ENCODE peak calls at places on chromosomes 13 and 19, in ten cellular contexts. T is stomach; Z is kidney epithelial cell; A is choroid plexus epithelial cell; X is CD8-positive, alpha-beta T cell; J is mesenchymal stem cell; N is AG09309; M is fibroblast of mammary gland; H is left ventricle myocardium inferior; U is cardiac fibroblast. D is an unnamed sample.

GRCh38 chr13:24161010-24161775 is 673 bp downstream of the SPATA13 start:
- DNase-seq in Z (no peak), U (no peak), N (no peak), A (no peak), T (peak), X (peak), M (no peak), H (no peak), J (no peak), D (no peak)

GRCh38 chr13:76210262-76210661 is 574.1 kb downstream of the LMO7 start:
- DNase-seq in X (no peak), A (peak), H (peak), M (peak), N (no peak), J (peak), Z (no peak), T (no peak), U (peak), D (no peak)

GRCh38 chr19:12786149-12786870 is 5.0 kb upstream of the JUNB start:
- DNase-seq in M (no peak), A (no peak), U (no peak), X (no peak), T (peak), H (peak), N (no peak), Z (no peak), J (peak), D (no peak)

GRCh38 chr19:50178859-50179537 is 15.9 kb upstream of the IZUMO2 start:
- DNase-seq in J (no peak), A (no peak), T (no peak), M (peak), Z (peak), N (no peak), U (no peak), X (no peak), H (no peak), D (no peak)

GRCh38 chr19:46976845-46977320 is 42.8 kb upstream of the NPAS1 start:
- DNase-seq in N (peak), T (peak), Z (peak), H (peak), M (peak), X (no peak), U (peak), J (peak), A (peak), D (no peak)

GRCh38 chr13:82681535-82681934 is 1200.7 kb downstream of the SLITRK1 start:
- DNase-seq in A (peak), H (no peak), Z (no peak), T (no peak), U (no peak), N (no peak), J (no peak), M (no peak), X (no peak), D (no peak)

GRCh38 chr13:106533940-106534843 is 1.3 kb downstream of the EFNB2 start:
- DNase-seq in M (peak), H (peak), U (peak), T (peak), N (no peak), J (peak), Z (no peak), X (no peak), A (peak), D (no peak)

GRCh38 chr19:31105761-31106160 is 243.5 kb downstream of the TSHZ3 start:
- DNase-seq in N (no peak), T (no peak), M (no peak), A (no peak), X (no peak), J (no peak), U (no peak), H (no peak), Z (no peak), D (no peak)

GRCh38 chr13:98440390-98441055 is 136.4 kb downstream of the STK24 start:
- DNase-seq in X (no peak), A (no peak), U (no peak), H (no peak), J (no peak), T (no peak), Z (no peak), N (no peak), M (no peak), D (no peak)

GRCh38 chr13:42041017-42041683 is 7.3 kb upstream of the DGKH start:
- DNase-seq in N (no peak), X (peak), H (peak), M (peak), J (peak), U (peak), Z (no peak), A (peak), T (peak), D (no peak)

GRCh38 chr13:97615266-97615665 is 181.3 kb downstream of the RAP2A start:
- DNase-seq in X (no peak), T (no peak), Z (no peak), A (no peak), M (no peak), U (no peak), N (no peak), H (no peak), J (no peak), D (no peak)

GRCh38 chr13:112994084-112994780 is 25.2 kb downstream of the MCF2L start:
- DNase-seq in Z (no peak), A (no peak), U (no peak), H (no peak), J (no peak), N (no peak), M (no peak), X (no peak), T (no peak), D (no peak)

GRCh38 chr19:8552810-8553209 is 24.4 kb downstream of the MYO1F start:
- DNase-seq in Z (no peak), H (no peak), M (peak), A (peak), X (no peak), N (no peak), J (no peak), T (no peak), U (peak), D (no peak)

GRCh38 chr13:22128413-22129198 is 457.7 kb downstream of the FGF9 start:
- DNase-seq in Z (no peak), A (no peak), T (no peak), J (peak), X (no peak), M (no peak), U (no peak), H (no peak), N (no peak), D (no peak)

DNA sequence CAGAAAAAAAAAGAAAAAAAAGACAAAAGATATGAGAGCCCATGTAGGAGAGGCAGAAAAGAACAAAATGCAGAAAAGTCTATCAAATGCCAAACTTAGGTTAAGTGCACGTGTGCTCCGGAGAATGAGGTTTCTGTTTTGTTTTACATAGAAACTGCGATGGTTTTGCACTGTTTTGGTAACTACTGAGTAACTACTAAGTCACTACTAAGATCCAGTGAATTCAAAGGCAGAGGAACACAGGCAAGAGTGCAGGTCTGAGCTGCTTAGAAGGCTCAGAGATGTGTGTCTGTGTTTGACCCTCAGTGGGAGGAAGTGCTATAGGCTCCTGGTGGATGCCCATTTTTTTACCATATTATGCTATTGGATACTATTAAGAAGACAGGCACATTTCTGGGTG is 299.3 kb downstream of the NDFIP2 start:
- DNase-seq in N (no peak), H (no peak), M (peak), X (no peak), Z (no peak), J (peak), U (peak), A (no peak), T (no peak), D (no peak)
- H3K4me3 ChIP-seq in N (no peak), H (no peak), M (no peak), X (no peak), Z (no peak), J (no peak), U (no peak), A (no peak), T (no peak), D (no peak)

DNA sequence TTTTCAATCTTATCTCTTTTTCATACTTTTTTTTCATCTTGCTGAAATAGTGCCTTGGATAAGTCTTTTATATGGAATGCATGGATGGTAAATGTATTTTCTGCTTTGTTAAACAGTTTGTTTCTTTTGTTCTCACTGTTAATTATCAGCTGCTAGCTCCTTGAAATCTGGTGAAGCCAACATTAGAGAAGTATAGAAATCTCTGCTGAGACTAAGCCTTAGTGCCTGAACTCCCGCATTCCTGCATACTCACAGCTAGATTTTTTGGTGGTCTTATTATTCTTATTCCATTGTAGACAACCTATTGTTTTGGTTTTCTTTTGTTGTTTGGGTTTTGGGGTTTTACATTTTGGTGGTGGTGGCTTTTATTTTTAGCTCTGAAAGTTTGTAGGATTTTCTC is 48.4 kb downstream of the DNAJC15 start:
- DNase-seq in H (no peak), Z (no peak), T (no peak), A (no peak), U (no peak), J (no peak), X (no peak), N (no peak), M (no peak), D (no peak)
- H3K4me3 ChIP-seq in H (no peak), Z (no peak), T (no peak), A (no peak), U (no peak), J (no peak), X (no peak), N (no peak), M (no peak), D (no peak)

DNA sequence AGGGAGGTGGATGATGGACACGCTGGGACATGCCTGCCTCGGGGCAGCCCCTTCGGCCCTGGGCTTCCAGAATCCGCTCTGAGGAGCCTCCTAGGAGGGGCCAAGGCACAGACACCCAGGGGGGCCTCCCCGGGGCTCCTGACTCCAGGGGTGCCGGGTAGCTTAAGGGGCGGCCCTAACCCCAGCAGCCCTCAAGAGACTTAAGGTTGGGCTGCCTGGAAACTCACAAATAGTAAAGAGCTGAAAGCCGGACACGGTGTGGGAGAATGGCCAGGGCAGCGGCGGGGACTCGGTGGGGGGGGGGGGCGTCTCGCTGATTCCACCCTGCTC is 7.7 kb downstream of the ARID3A start:
- DNase-seq in A (no peak), X (no peak), J (no peak), N (no peak), Z (no peak), T (no peak), M (no peak), H (no peak), U (no peak), D (no peak)
- H3K4me3 ChIP-seq in A (peak), X (no peak), J (no peak), N (peak), Z (no peak), T (no peak), M (peak), H (peak), U (no peak), D (peak)

DNA sequence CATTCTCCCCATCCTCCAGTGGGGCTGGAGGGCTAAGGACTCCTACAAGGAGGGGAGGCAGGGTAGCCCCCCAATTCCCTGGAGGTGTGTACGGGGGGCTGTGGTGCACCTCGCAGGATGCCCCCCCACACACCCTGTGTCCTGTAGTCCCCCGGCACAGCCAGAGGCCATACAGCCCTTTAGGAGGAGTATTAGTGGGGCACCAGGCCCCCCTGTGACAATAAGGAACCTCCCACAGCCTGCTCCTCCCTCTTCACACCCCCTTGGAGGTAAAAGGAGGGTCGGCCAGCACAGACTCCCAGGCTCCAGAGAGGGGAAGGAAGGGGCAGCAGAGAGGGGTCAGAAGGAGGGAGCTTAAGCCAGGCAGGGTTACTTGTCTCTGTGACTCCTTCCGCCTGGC is at the start of gene NANOS3:
- DNase-seq in U (no peak), T (no peak), X (no peak), H (no peak), N (no peak), M (no peak), Z (no peak), J (no peak), A (no peak), D (no peak)
- H3K4me3 ChIP-seq in U (no peak), T (no peak), X (no peak), H (no peak), N (no peak), M (no peak), Z (no peak), J (peak), A (no peak), D (no peak)

GRCh38 chr13:103965506-103966243 is 899.5 kb upstream of the SLC10A2 start:
- DNase-seq in A (no peak), J (peak), U (no peak), Z (no peak), N (no peak), T (no peak), H (no peak), M (no peak), X (no peak), D (no peak)

GRCh38 chr13:103961129-103961528 is 894.9 kb upstream of the SLC10A2 start:
- DNase-seq in M (no peak), H (no peak), N (no peak), X (no peak), U (no peak), Z (no peak), A (peak), J (no peak), T (no peak), D (no peak)

GRCh38 chr13:103960011-103960410 is 893.8 kb upstream of the SLC10A2 start:
- DNase-seq in H (no peak), Z (no peak), N (no peak), J (no peak), X (no peak), M (no peak), T (no peak), U (no peak), A (no peak), D (no peak)

DNA sequence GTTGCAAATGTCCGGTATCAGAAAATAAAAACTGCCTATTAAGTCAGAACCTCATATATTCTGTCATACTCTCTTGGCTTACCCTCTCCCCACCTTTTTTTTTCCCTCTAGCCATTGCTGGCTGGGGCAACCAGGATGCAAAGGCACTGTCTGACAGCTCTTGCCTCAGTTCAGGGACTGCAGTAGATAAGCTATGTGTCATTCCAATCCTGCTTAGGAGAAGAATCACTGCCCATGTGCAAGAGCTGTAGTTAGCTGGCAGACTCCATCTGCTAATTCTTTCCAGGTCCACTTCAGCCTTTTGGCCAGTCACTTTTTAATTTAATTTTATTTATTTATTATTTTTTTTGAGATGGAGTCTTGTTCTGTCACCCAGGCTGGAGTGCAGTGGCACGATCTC is 895.6 kb upstream of the SLC10A2 start:
- DNase-seq in U (no peak), J (no peak), H (no peak), X (no peak), N (no peak), T (no peak), Z (no peak), A (no peak), M (no peak), D (no peak)
- H3K4me3 ChIP-seq in U (no peak), J (no peak), H (no peak), X (no peak), N (no peak), T (no peak), Z (no peak), A (no peak), M (no peak), D (no peak)

GRCh38 chr19:2282862-2283237 is 875 bp upstream of the PEAK3 start:
- DNase-seq in A (no peak), H (no peak), Z (no peak), M (no peak), N (no peak), J (no peak), T (no peak), X (no peak), U (no peak), D (no peak)
- H3K4me3 ChIP-seq in A (no peak), H (peak), Z (no peak), M (no peak), N (no peak), J (no peak), T (no peak), X (no peak), U (no peak), D (no peak)

GRCh38 chr19:4061178-4061682 is 5.5 kb downstream of the ZBTB7A start:
- DNase-seq in N (no peak), H (peak), T (peak), Z (no peak), M (peak), J (no peak), A (no peak), X (no peak), U (peak), D (no peak)
- H3K4me3 ChIP-seq in N (peak), H (peak), T (peak), Z (peak), M (peak), J (no peak), A (no peak), X (peak), U (no peak), D (peak)

GRCh38 chr13:71396149-71396548 is 470.9 kb downstream of the DACH1 start:
- DNase-seq in J (no peak), N (no peak), H (no peak), M (no peak), A (no peak), X (no peak), Z (no peak), U (no peak), T (no peak), D (no peak)

GRCh38 chr13:71395053-71395452 is 472.0 kb downstream of the DACH1 start:
- DNase-seq in J (peak), A (no peak), Z (no peak), H (no peak), T (no peak), X (no peak), U (no peak), N (no peak), M (no peak), D (no peak)
- H3K4me3 ChIP-seq in J (no peak), A (no peak), Z (no peak), H (peak), T (no peak), X (no peak), U (no peak), N (no peak), M (no peak), D (no peak)